ENCODE peak calls at places on chromosomes 4 and X, in four cellular contexts. U is gastrocnemius medialis, D is HCT116, S is Calu3. B is an unnamed sample.

GRCh38 chrX:78037881-78038280 is 66.2 kb upstream of the PGK1 start:
- DNase-seq in U (no peak), S (no peak), D (no peak), B (no peak)

GRCh38 chrX:74578137-74578536 is 36.3 kb downstream of the RLIM start:
- DNase-seq in S (no peak), U (no peak), D (no peak), B (no peak)

GRCh38 chrX:75649829-75650228 is 127.0 kb upstream of the ZDHHC15 start:
- DNase-seq in D (no peak), S (no peak), U (no peak), B (no peak)

GRCh38 chr4:172871381-172871780 is 297.2 kb upstream of the GALNT7 start:
- DNase-seq in D (peak; percentile 13), U (no peak), S (no peak), B (no peak)

GRCh38 chr4:93814722-93815121 is 13.8 kb upstream of the ATOH1 start:
- DNase-seq in S (no peak), U (no peak), D (no peak), B (no peak)

GRCh38 chr4:113732-114131 is 10.6 kb upstream of the ZNF718 start:
- DNase-seq in D (no peak), S (no peak), U (no peak), B (no peak)

GRCh38 chr4:86508436-86508835 is 85.7 kb upstream of the PTPN13 start:
- DNase-seq in U (no peak), S (no peak), D (no peak), B (no peak)

GRCh38 chrX:46599051-46599560 is 25.5 kb downstream of the CHST7 start:
- DNase-seq in U (no peak), S (no peak), D (no peak), B (no peak)

GRCh38 chr4:177879851-177880250 is 437.6 kb upstream of the AGA start:
- DNase-seq in U (no peak), D (peak; percentile 8), S (no peak), B (no peak)

GRCh38 chr4:145511913-145512522 is 30.4 kb downstream of the SMAD1 start:
- DNase-seq in S (no peak), D (peak; percentile 29), U (no peak), B (no peak)

GRCh38 chr4:70583952-70584834 is 7.9 kb upstream of the AMBN start:
- DNase-seq in S (peak; percentile 53), D (peak; percentile 94), U (no peak), B (no peak)

GRCh38 chr4:4735870-4736269 is 123.6 kb upstream of the MSX1 start:
- DNase-seq in U (no peak), D (no peak), S (no peak), B (no peak)

GRCh38 chrX:51891821-51892551 is 1.4 kb upstream of the MAGED1 start:
- DNase-seq in U (peak; percentile 26), D (no peak), S (no peak), B (no peak)

DNA sequence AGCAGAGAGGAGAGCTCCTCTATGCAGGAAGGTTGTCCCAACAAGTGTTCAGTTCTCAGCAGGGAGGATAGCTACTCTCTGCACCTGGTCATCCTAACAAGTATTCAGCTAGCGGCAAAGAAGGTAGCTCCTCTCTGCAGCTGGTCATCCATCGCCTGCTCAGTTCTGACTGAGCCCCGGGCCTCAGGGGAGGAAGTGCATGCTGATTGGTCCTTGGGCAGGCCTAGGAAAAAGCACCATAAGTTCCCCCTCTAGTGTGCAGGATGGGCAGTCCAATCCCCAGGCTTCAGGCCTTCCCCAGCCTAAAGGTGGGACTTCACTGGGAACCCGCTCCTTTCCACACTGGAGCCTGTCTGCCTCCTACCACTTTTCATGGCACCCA is 4.4 kb upstream of the FBXW7 start:
- DNase-seq in U (no peak), D (no peak), S (no peak), B (no peak)
- TF ChIP-seq CTCF in U (no peak), D (no peak), S (no peak), B (no peak)

DNA sequence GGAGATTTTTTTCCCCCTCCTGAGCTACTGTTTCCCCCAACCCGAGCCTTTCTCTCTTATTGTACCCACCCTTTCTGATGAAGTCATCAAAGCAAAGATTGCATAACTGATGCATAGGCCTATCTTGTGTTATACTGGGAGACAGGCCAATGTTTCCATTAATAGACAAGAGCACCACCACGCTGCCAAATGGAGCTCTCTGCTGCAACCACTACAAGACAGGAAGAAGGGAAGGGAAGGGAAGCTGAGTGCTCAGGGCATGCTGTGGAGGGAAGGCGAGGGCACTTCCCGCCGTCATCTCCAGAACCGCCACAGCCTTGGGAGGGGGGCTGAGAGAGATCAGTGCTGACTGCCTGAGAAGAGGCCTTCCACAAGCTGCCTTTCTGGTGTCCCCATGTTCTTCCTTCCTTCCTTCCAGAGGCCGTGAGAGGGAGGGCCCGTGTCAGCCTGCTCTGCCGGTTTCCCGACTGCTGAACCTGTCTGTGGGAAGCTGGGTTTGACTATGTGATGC is 75.0 kb downstream of the MGST2 start:
- DNase-seq in D (no peak), U (peak; percentile 76), S (no peak), B (no peak)
- TF ChIP-seq CTCF in D (no peak), U (peak; percentile 38), S (no peak), B (no peak)

DNA sequence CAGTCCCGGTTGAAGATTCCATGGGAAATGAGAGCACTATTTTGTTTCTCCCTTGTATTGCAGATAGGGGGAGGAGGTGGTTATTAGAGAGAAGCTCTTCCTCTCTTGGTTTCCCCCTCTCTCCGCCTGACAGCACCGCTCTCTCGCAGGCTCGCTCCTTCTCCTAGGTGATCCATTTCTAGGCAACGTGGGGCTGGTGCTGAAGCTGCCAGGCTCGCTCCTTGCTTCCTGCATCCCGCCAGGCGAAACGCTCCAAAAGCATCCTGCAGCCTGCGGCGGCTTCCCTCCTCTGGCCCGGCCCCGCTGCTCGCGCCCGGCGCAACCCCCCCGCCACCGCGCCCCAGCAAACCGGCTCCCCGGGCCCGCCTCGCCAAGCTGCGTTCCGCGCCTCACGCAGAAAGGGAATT is at the start of gene GRID2:
- DNase-seq in D (peak; percentile 7), S (peak; percentile 17), U (no peak), B (peak; percentile 36)
- TF ChIP-seq CTCF in D (no peak), S (no peak), U (no peak), B (no peak)

GRCh38 chr4:119179011-119179410 is 33.5 kb upstream of the USP53 start:
- DNase-seq in D (no peak), S (no peak), U (no peak), B (no peak)

GRCh38 chr4:119189638-119190037 is 22.9 kb upstream of the USP53 start:
- DNase-seq in S (no peak), U (no peak), D (no peak), B (no peak)

GRCh38 chr4:119184128-119184527 is 28.4 kb upstream of the USP53 start:
- DNase-seq in D (no peak), S (peak; percentile 30), U (no peak), B (no peak)
- TF ChIP-seq CTCF in D (no peak), S (no peak), U (no peak), B (no peak)

DNA sequence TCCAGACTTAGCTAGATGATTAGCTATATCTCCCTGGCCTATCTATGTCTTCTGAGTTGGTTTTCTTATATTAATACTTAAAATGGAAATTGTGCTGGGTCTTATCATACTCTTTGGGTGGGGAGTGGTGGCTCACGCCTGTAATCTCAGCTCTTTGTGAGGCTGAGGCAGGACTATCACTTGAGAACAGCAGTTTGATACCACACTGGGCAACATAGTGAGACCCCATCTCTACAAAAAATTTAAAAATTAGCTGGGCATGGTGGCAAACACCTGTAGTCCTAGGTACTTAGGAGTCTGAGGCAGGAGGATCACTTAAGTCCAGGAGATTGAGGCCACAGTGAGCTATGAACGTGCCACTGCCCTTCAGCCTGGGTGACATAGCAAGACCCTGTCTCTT is 30.4 kb downstream of the WDFY3 start:
- DNase-seq in D (no peak), U (no peak), S (no peak), B (no peak)
- TF ChIP-seq CTCF in D (no peak), U (no peak), S (no peak), B (no peak)

GRCh38 chr4:23957465-23957864 is 67.6 kb upstream of the PPARGC1A start:
- DNase-seq in S (no peak), U (no peak), D (no peak), B (no peak)
- TF ChIP-seq CTCF in S (no peak), U (peak; percentile 29), D (no peak), B (no peak)

DNA sequence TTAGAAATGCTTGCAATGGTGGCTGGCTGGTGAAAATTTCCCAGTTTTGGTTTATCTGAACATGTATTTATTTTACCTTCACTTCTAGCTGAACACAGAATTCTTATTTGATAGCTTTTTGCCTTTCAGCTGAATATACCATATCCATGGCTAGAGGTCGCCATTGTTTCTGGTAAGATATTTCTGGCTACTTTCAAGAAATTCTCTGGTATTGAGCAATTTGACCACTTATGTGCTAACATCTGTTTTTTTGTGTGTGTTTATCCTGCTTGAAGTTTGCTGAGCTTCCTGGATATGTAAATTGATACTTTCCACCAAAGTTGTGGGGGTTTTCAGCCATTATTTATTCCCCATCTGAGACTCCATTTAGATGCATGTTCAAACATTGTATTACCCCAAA is 75.4 kb downstream of the FBXW7 start:
- DNase-seq in U (no peak), S (peak; percentile 6), D (no peak), B (no peak)
- TF ChIP-seq CTCF in U (no peak), S (no peak), D (no peak), B (no peak)

GRCh38 chr4:55437356-55437796 is 41.6 kb downstream of the TMEM165 start:
- DNase-seq in U (no peak), D (no peak), S (no peak), B (no peak)

GRCh38 chr4:55437823-55438222 is 42.1 kb downstream of the TMEM165 start:
- DNase-seq in U (no peak), S (no peak), D (no peak), B (no peak)

GRCh38 chr4:55431710-55432336 is 36.1 kb downstream of the TMEM165 start:
- DNase-seq in D (no peak), U (no peak), S (no peak), B (no peak)

GRCh38 chr4:55438314-55438713 is 42.6 kb downstream of the TMEM165 start:
- DNase-seq in D (no peak), U (no peak), S (no peak), B (no peak)

DNA sequence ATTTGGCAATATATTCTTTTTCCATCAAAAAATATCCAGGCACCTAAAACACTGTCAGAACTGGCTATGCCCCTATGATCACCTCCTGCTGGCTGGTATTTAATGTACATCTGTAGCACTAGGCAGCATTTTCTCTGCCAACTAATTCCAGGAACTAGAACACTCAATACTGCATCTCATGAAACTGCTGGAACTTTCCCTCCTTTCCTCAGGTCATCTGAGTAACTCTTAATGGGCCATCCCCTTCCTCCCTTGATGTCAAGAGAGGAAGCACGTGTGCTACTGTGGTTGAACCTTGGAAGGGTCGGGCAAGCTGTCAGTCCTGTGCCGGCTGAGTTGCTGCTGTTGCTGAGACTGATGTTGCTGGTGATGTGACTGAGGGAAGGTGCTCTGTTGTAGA is 39.4 kb downstream of the TMEM165 start:
- DNase-seq in S (peak; percentile 6), D (no peak), U (no peak), B (no peak)
- TF ChIP-seq CTCF in S (peak; percentile 12), D (peak; percentile 41), U (no peak), B (peak; percentile 37)

B was measured in neural crest cell.